ENCODE peak calls at places on chromosomes 3 and 15, in five cellular contexts. V, W, X, A and Q are unnamed samples.
A peak's percentile ranks its signal among the peaks of the same experiment; 100 is the strongest.

GRCh38 chr3:172080503-172080902 is 41.1 kb downstream of the FNDC3B start:
- DNase-seq in V (no peak), W (no peak), X (no peak), A (no peak), Q (no peak)

GRCh38 chr15:42619641-42620371 is 44.4 kb downstream of the STARD9 start:
- DNase-seq in V (no peak), W (no peak), X (no peak), A (no peak), Q (no peak)

GRCh38 chr15:42461261-42461660 is 29.7 kb downstream of the ZNF106 start:
- DNase-seq in V (no peak), W (no peak), X (no peak), A (no peak), Q (no peak)

GRCh38 chr15:50109086-50109987 is 9.7 kb downstream of the ATP8B4 start:
- DNase-seq in V (no peak), W (no peak), X (no peak), A (no peak), Q (no peak)

GRCh38 chr15:85104584-85104983 is 122.9 kb downstream of the PDE8A start:
- DNase-seq in V (no peak), W (no peak), X (no peak), A (no peak), Q (no peak)

GRCh38 chr3:146473726-146474125 is 4.4 kb upstream of the PLSCR2 start:
- DNase-seq in V (no peak), W (no peak), X (no peak), A (no peak), Q (no peak)

GRCh38 chr15:87955284-87955909 is 301.1 kb downstream of the NTRK3 start:
- DNase-seq in V (peak; percentile 23), W (no peak), X (no peak), A (no peak), Q (no peak)

GRCh38 chr3:48217449-48217848 is 5.8 kb upstream of the CAMP start:
- DNase-seq in V (no peak), W (no peak), X (no peak), A (no peak), Q (no peak)

GRCh38 chr15:66788024-66788423 is 86.0 kb downstream of the SMAD6 start:
- DNase-seq in V (no peak), W (no peak), X (no peak), A (no peak), Q (no peak)

GRCh38 chr3:23495507-23495906 is 292.4 kb downstream of the UBE2E2 start:
- DNase-seq in V (no peak), W (no peak), X (no peak), A (no peak), Q (no peak)

GRCh38 chr15:44535509-44536297 is 1.2 kb upstream of the EIF3J start:
- DNase-seq in V (no peak), W (peak; percentile 28), X (no peak), A (no peak), Q (no peak)

GRCh38 chr3:153591566-153592221 is 429.7 kb downstream of the RAP2B start:
- DNase-seq in V (no peak), W (no peak), X (no peak), A (no peak), Q (no peak)

GRCh38 chr15:55247766-55248427 is 41.7 kb downstream of the RAB27A start:
- DNase-seq in V (no peak), W (no peak), X (no peak), A (no peak), Q (no peak)

GRCh38 chr3:59313365-59313764 is 263.5 kb upstream of the CFAP20DC start:
- DNase-seq in V (peak; percentile 0), W (peak; percentile 54), X (peak; percentile 20), A (no peak), Q (no peak)

GRCh38 chr15:78396186-78396814 is 41.7 kb upstream of the IREB2 start:
- DNase-seq in V (no peak), W (no peak), X (no peak), A (no peak), Q (no peak)

GRCh38 chr3:101381809-101382208 is 61.4 kb upstream of the IMPG2 start:
- DNase-seq in V (no peak), W (peak; percentile 15), X (peak; percentile 24), A (peak; percentile 18), Q (no peak)

GRCh38 chr3:36740822-36741221 is 23.5 kb downstream of the DCLK3 start:
- DNase-seq in V (no peak), W (no peak), X (no peak), A (no peak), Q (no peak)

GRCh38 chr3:127822166-127822835 is at the start of gene MGLL:
- DNase-seq in V (peak; percentile 80), W (no peak), X (no peak), A (no peak), Q (no peak)

GRCh38 chr15:96583671-96584070 is 253.2 kb downstream of the NR2F2 start:
- DNase-seq in V (no peak), W (no peak), X (no peak), A (no peak), Q (no peak)

GRCh38 chr15:99416191-99417188 is 149.3 kb upstream of the MEF2A start:
- DNase-seq in V (no peak), W (no peak), X (no peak), A (no peak), Q (no peak)

GRCh38 chr3:69505770-69506407 is 120.0 kb upstream of the FRMD4B start:
- DNase-seq in V (no peak), W (no peak), X (no peak), A (peak; percentile 52), Q (no peak)

GRCh38 chr3:165185707-165186327 is 10.4 kb downstream of the SLITRK3 start:
- DNase-seq in V (peak; percentile 18), W (peak; percentile 56), X (peak; percentile 66), A (peak; percentile 71), Q (no peak)

GRCh38 chr3:159726231-159726964 is 262.2 kb upstream of the IL12A start:
- DNase-seq in V (no peak), W (no peak), X (no peak), A (no peak), Q (no peak)

GRCh38 chr15:49624046-49624445 is 3.2 kb downstream of the DTWD1 start:
- DNase-seq in V (no peak), W (no peak), X (no peak), A (no peak), Q (no peak)